ENCODE peak calls at places on chromosome 18, in six cellular contexts. One of them, this sample, is unnamed.

GRCh38 chr18:79245517-79246001 is 150.2 kb upstream of the NFATC1 start:
- DNase-seq in cardiac muscle cell: no peak
- DNase-seq in astrocyte of the cerebellum: no peak
- DNase-seq in GM23248: peak
- DNase-seq in astrocyte of the hippocampus: no peak
- DNase-seq in CD8-positive, alpha-beta memory T cell: no peak
- DNase-seq in this sample: peak

GRCh38 chr18:8994603-8995002 is 107.9 kb upstream of the NDUFV2 start:
- DNase-seq in GM23248: peak
- DNase-seq in astrocyte of the cerebellum: no peak
- DNase-seq in cardiac muscle cell: no peak
- DNase-seq in CD8-positive, alpha-beta memory T cell: no peak
- DNase-seq in astrocyte of the hippocampus: no peak
- DNase-seq in this sample: no peak

GRCh38 chr18:4858378-4859127 is 338.5 kb downstream of the AKAIN1 start:
- DNase-seq in cardiac muscle cell: no peak
- DNase-seq in CD8-positive, alpha-beta memory T cell: no peak
- DNase-seq in astrocyte of the cerebellum: no peak
- DNase-seq in GM23248: no peak
- DNase-seq in astrocyte of the hippocampus: no peak
- DNase-seq in this sample: no peak

GRCh38 chr18:58064406-58064998 is 20.5 kb downstream of the NEDD4L start:
- DNase-seq in astrocyte of the cerebellum: no peak
- DNase-seq in GM23248: no peak
- DNase-seq in cardiac muscle cell: no peak
- DNase-seq in astrocyte of the hippocampus: no peak
- DNase-seq in CD8-positive, alpha-beta memory T cell: no peak
- DNase-seq in this sample: no peak

GRCh38 chr18:73201940-73202339 is 334.2 kb upstream of the NETO1 start:
- DNase-seq in GM23248: peak
- DNase-seq in astrocyte of the hippocampus: no peak
- DNase-seq in CD8-positive, alpha-beta memory T cell: no peak
- DNase-seq in cardiac muscle cell: no peak
- DNase-seq in astrocyte of the cerebellum: no peak
- DNase-seq in this sample: no peak

GRCh38 chr18:12744103-12744502 is 41.3 kb downstream of the PSMG2 start:
- DNase-seq in astrocyte of the cerebellum: peak
- DNase-seq in astrocyte of the hippocampus: peak
- DNase-seq in CD8-positive, alpha-beta memory T cell: peak
- DNase-seq in cardiac muscle cell: peak
- DNase-seq in GM23248: peak
- DNase-seq in this sample: peak

GRCh38 chr18:9615280-9615797 is 980 bp upstream of the PPP4R1 start:
- DNase-seq in astrocyte of the hippocampus: no peak
- DNase-seq in cardiac muscle cell: no peak
- DNase-seq in astrocyte of the cerebellum: no peak
- DNase-seq in GM23248: no peak
- DNase-seq in CD8-positive, alpha-beta memory T cell: no peak
- DNase-seq in this sample: no peak

GRCh38 chr18:46173393-46174316 is 69.5 kb downstream of the HAUS1 start:
- DNase-seq in astrocyte of the hippocampus: peak
- DNase-seq in cardiac muscle cell: peak
- DNase-seq in GM23248: peak
- DNase-seq in astrocyte of the cerebellum: peak
- DNase-seq in CD8-positive, alpha-beta memory T cell: peak
- DNase-seq in this sample: peak

GRCh38 chr18:61530681-61531080 is 197.5 kb downstream of the CDH20 start:
- DNase-seq in astrocyte of the hippocampus: no peak
- DNase-seq in astrocyte of the cerebellum: no peak
- DNase-seq in GM23248: no peak
- DNase-seq in CD8-positive, alpha-beta memory T cell: no peak
- DNase-seq in cardiac muscle cell: no peak
- DNase-seq in this sample: no peak

GRCh38 chr18:26489881-26490280 is 58.5 kb downstream of the KCTD1 start:
- DNase-seq in astrocyte of the cerebellum: no peak
- DNase-seq in cardiac muscle cell: no peak
- DNase-seq in CD8-positive, alpha-beta memory T cell: no peak
- DNase-seq in astrocyte of the hippocampus: no peak
- DNase-seq in GM23248: no peak
- DNase-seq in this sample: no peak

GRCh38 chr18:61896767-61897166 is 4.0 kb upstream of the RNF152 start:
- DNase-seq in cardiac muscle cell: peak
- DNase-seq in CD8-positive, alpha-beta memory T cell: no peak
- DNase-seq in astrocyte of the cerebellum: peak
- DNase-seq in GM23248: peak
- DNase-seq in astrocyte of the hippocampus: peak
- DNase-seq in this sample: no peak

GRCh38 chr18:48527467-48527866 is 11.4 kb upstream of the CTIF start:
- DNase-seq in GM23248: no peak
- DNase-seq in CD8-positive, alpha-beta memory T cell: no peak
- DNase-seq in cardiac muscle cell: no peak
- DNase-seq in astrocyte of the hippocampus: no peak
- DNase-seq in astrocyte of the cerebellum: no peak
- DNase-seq in this sample: no peak

GRCh38 chr18:68494802-68495560 is 219.9 kb downstream of the TMX3 start:
- DNase-seq in astrocyte of the cerebellum: peak
- DNase-seq in GM23248: peak
- DNase-seq in astrocyte of the hippocampus: peak
- DNase-seq in CD8-positive, alpha-beta memory T cell: no peak
- DNase-seq in cardiac muscle cell: no peak
- DNase-seq in this sample: peak

GRCh38 chr18:48048251-48048650 is 117.8 kb upstream of the SMAD2 start:
- DNase-seq in cardiac muscle cell: no peak
- DNase-seq in astrocyte of the hippocampus: no peak
- DNase-seq in GM23248: no peak
- DNase-seq in astrocyte of the cerebellum: no peak
- DNase-seq in CD8-positive, alpha-beta memory T cell: no peak
- DNase-seq in this sample: no peak

GRCh38 chr18:54149078-54149697 is 75.3 kb downstream of the MBD2 start:
- DNase-seq in astrocyte of the cerebellum: peak
- DNase-seq in cardiac muscle cell: no peak
- DNase-seq in GM23248: peak
- DNase-seq in CD8-positive, alpha-beta memory T cell: no peak
- DNase-seq in astrocyte of the hippocampus: peak
- DNase-seq in this sample: peak

GRCh38 chr18:51623653-51624052 is 426.2 kb upstream of the MEX3C start:
- DNase-seq in GM23248: no peak
- DNase-seq in cardiac muscle cell: no peak
- DNase-seq in astrocyte of the hippocampus: no peak
- DNase-seq in astrocyte of the cerebellum: no peak
- DNase-seq in CD8-positive, alpha-beta memory T cell: no peak
- DNase-seq in this sample: no peak

GRCh38 chr18:23519725-23520124 is 16.4 kb downstream of the RMC1 start:
- DNase-seq in cardiac muscle cell: no peak
- DNase-seq in astrocyte of the hippocampus: no peak
- DNase-seq in astrocyte of the cerebellum: no peak
- DNase-seq in GM23248: no peak
- DNase-seq in CD8-positive, alpha-beta memory T cell: no peak
- DNase-seq in this sample: no peak

GRCh38 chr18:35634376-35634775 is 52.8 kb downstream of the GALNT1 start:
- DNase-seq in GM23248: no peak
- DNase-seq in cardiac muscle cell: no peak
- DNase-seq in astrocyte of the hippocampus: no peak
- DNase-seq in CD8-positive, alpha-beta memory T cell: no peak
- DNase-seq in astrocyte of the cerebellum: no peak
- DNase-seq in this sample: no peak